ENCODE peak calls at places on chromosomes 3 and 15, in five cellular contexts. One of them, this sample, is unnamed.

GRCh38 chr15:78434134-78434533 is 3.9 kb upstream of the IREB2 start:
- DNase-seq in kidney epithelial cell: no peak
- DNase-seq in AG10803: no peak
- DNase-seq in astrocyte of the spinal cord: no peak
- DNase-seq in bronchial epithelial cell: no peak
- DNase-seq in this sample: no peak

GRCh38 chr15:71082803-71083202 is 32.5 kb upstream of the THSD4 start:
- DNase-seq in kidney epithelial cell: no peak
- DNase-seq in AG10803: peak; percentile 21
- DNase-seq in astrocyte of the spinal cord: no peak
- DNase-seq in bronchial epithelial cell: no peak
- DNase-seq in this sample: no peak

GRCh38 chr15:68055224-68055705 is 1.1 kb downstream of the PIAS1 start:
- DNase-seq in kidney epithelial cell: peak; percentile 52
- DNase-seq in AG10803: peak; percentile 43
- DNase-seq in astrocyte of the spinal cord: peak; percentile 36
- DNase-seq in bronchial epithelial cell: peak; percentile 62
- DNase-seq in this sample: no peak

GRCh38 chr3:155595371-155595770 is 149.5 kb downstream of the PLCH1 start:
- DNase-seq in kidney epithelial cell: no peak
- DNase-seq in AG10803: no peak
- DNase-seq in astrocyte of the spinal cord: no peak
- DNase-seq in bronchial epithelial cell: no peak
- DNase-seq in this sample: no peak

GRCh38 chr3:10023587-10024310 is 2.5 kb upstream of the FANCD2 start:
- DNase-seq in kidney epithelial cell: no peak
- DNase-seq in AG10803: peak; percentile 76
- DNase-seq in astrocyte of the spinal cord: peak; percentile 75
- DNase-seq in bronchial epithelial cell: peak; percentile 85
- DNase-seq in this sample: no peak

GRCh38 chr3:60698117-60698516 is 553.1 kb downstream of the FHIT start:
- DNase-seq in kidney epithelial cell: no peak
- DNase-seq in AG10803: no peak
- DNase-seq in astrocyte of the spinal cord: no peak
- DNase-seq in bronchial epithelial cell: no peak
- DNase-seq in this sample: no peak

GRCh38 chr15:49492834-49493233 is 69.8 kb downstream of the FGF7 start:
- DNase-seq in kidney epithelial cell: no peak
- DNase-seq in AG10803: peak; percentile 93
- DNase-seq in astrocyte of the spinal cord: no peak
- DNase-seq in bronchial epithelial cell: peak; percentile 87
- DNase-seq in this sample: peak; percentile 65

GRCh38 chr3:44529927-44530326 is 25.1 kb upstream of the ZKSCAN7 start:
- DNase-seq in kidney epithelial cell: no peak
- DNase-seq in AG10803: peak; percentile 17
- DNase-seq in astrocyte of the spinal cord: no peak
- DNase-seq in bronchial epithelial cell: no peak
- DNase-seq in this sample: no peak

GRCh38 chr3:126389112-126389791 is 5.5 kb upstream of the CFAP100 start:
- DNase-seq in kidney epithelial cell: no peak
- DNase-seq in AG10803: peak; percentile 83
- DNase-seq in astrocyte of the spinal cord: peak; percentile 78
- DNase-seq in bronchial epithelial cell: peak; percentile 66
- DNase-seq in this sample: no peak

GRCh38 chr15:39171944-39172368 is 408.9 kb upstream of the THBS1 start:
- DNase-seq in kidney epithelial cell: peak; percentile 92
- DNase-seq in AG10803: peak; percentile 98
- DNase-seq in astrocyte of the spinal cord: peak; percentile 97
- DNase-seq in bronchial epithelial cell: peak; percentile 98
- DNase-seq in this sample: peak; percentile 90

GRCh38 chr15:72782993-72783562 is 480 bp downstream of the ADPGK start:
- DNase-seq in kidney epithelial cell: no peak
- DNase-seq in AG10803: peak; percentile 32
- DNase-seq in astrocyte of the spinal cord: no peak
- DNase-seq in bronchial epithelial cell: peak; percentile 25
- DNase-seq in this sample: no peak

GRCh38 chr15:78734441-78735064 is 76.7 kb downstream of the ADAMTS7 start:
- DNase-seq in kidney epithelial cell: no peak
- DNase-seq in AG10803: no peak
- DNase-seq in astrocyte of the spinal cord: no peak
- DNase-seq in bronchial epithelial cell: no peak
- DNase-seq in this sample: no peak

GRCh38 chr3:126913524-126913923 is 69.4 kb upstream of the PLXNA1 start:
- DNase-seq in kidney epithelial cell: no peak
- DNase-seq in AG10803: no peak
- DNase-seq in astrocyte of the spinal cord: no peak
- DNase-seq in bronchial epithelial cell: peak; percentile 56
- DNase-seq in this sample: no peak

GRCh38 chr15:57500979-57501576 is 90.6 kb upstream of the MYZAP start:
- DNase-seq in kidney epithelial cell: no peak
- DNase-seq in AG10803: peak; percentile 35
- DNase-seq in astrocyte of the spinal cord: peak; percentile 52
- DNase-seq in bronchial epithelial cell: peak; percentile 33
- DNase-seq in this sample: no peak

GRCh38 chr3:152030320-152030719 is 156.9 kb downstream of the SUCNR1 start:
- DNase-seq in kidney epithelial cell: no peak
- DNase-seq in AG10803: no peak
- DNase-seq in astrocyte of the spinal cord: no peak
- DNase-seq in bronchial epithelial cell: no peak
- DNase-seq in this sample: no peak

GRCh38 chr15:73637527-73637926 is 4.3 kb upstream of the NPTN start:
- DNase-seq in kidney epithelial cell: peak; percentile 73
- DNase-seq in AG10803: peak; percentile 60
- DNase-seq in astrocyte of the spinal cord: peak; percentile 48
- DNase-seq in bronchial epithelial cell: peak; percentile 50
- DNase-seq in this sample: no peak

GRCh38 chr3:185089343-185089742 is 63.5 kb downstream of the C3orf70 start:
- DNase-seq in kidney epithelial cell: no peak
- DNase-seq in AG10803: peak; percentile 49
- DNase-seq in astrocyte of the spinal cord: peak; percentile 31
- DNase-seq in bronchial epithelial cell: peak; percentile 12
- DNase-seq in this sample: peak; percentile 36

GRCh38 chr15:87045741-87046140 is 966.1 kb downstream of the AGBL1 start:
- DNase-seq in kidney epithelial cell: no peak
- DNase-seq in AG10803: no peak
- DNase-seq in astrocyte of the spinal cord: no peak
- DNase-seq in bronchial epithelial cell: peak; percentile 36
- DNase-seq in this sample: no peak

GRCh38 chr3:54322354-54322753 is 200.0 kb downstream of the CACNA2D3 start:
- DNase-seq in kidney epithelial cell: no peak
- DNase-seq in AG10803: no peak
- DNase-seq in astrocyte of the spinal cord: no peak
- DNase-seq in bronchial epithelial cell: peak; percentile 17
- DNase-seq in this sample: no peak

GRCh38 chr3:171654809-171655208 is 155.5 kb downstream of the PLD1 start:
- DNase-seq in kidney epithelial cell: no peak
- DNase-seq in AG10803: peak; percentile 85
- DNase-seq in astrocyte of the spinal cord: peak; percentile 67
- DNase-seq in bronchial epithelial cell: peak; percentile 90
- DNase-seq in this sample: no peak

GRCh38 chr15:90496791-90497190 is 32.9 kb upstream of the CRTC3 start:
- DNase-seq in kidney epithelial cell: no peak
- DNase-seq in AG10803: peak; percentile 45
- DNase-seq in astrocyte of the spinal cord: no peak
- DNase-seq in bronchial epithelial cell: no peak
- DNase-seq in this sample: no peak

GRCh38 chr3:171811059-171811912 is 1.0 kb upstream of the PLD1 start:
- DNase-seq in kidney epithelial cell: no peak
- DNase-seq in AG10803: peak; percentile 100
- DNase-seq in astrocyte of the spinal cord: peak; percentile 90
- DNase-seq in bronchial epithelial cell: peak; percentile 98
- DNase-seq in this sample: peak; percentile 100

GRCh38 chr15:60661075-60661645 is 182.2 kb upstream of the ICE2 start:
- DNase-seq in kidney epithelial cell: no peak
- DNase-seq in AG10803: peak; percentile 10
- DNase-seq in astrocyte of the spinal cord: no peak
- DNase-seq in bronchial epithelial cell: no peak
- DNase-seq in this sample: no peak

GRCh38 chr15:21270474-21270873 is 169.8 kb downstream of the POTEB3 start:
- DNase-seq in kidney epithelial cell: no peak
- DNase-seq in AG10803: no peak
- DNase-seq in astrocyte of the spinal cord: peak; percentile 0
- DNase-seq in bronchial epithelial cell: no peak
- DNase-seq in this sample: no peak

GRCh38 chr3:189108032-189108431 is 63.7 kb upstream of the TPRG1 start:
- DNase-seq in kidney epithelial cell: no peak
- DNase-seq in AG10803: peak; percentile 22
- DNase-seq in astrocyte of the spinal cord: no peak
- DNase-seq in bronchial epithelial cell: no peak
- DNase-seq in this sample: peak; percentile 26

GRCh38 chr15:57667171-57667924 is 39.2 kb upstream of the POLR2M start:
- DNase-seq in kidney epithelial cell: peak; percentile 55
- DNase-seq in AG10803: peak; percentile 81
- DNase-seq in astrocyte of the spinal cord: peak; percentile 70
- DNase-seq in bronchial epithelial cell: peak; percentile 50
- DNase-seq in this sample: peak; percentile 21

GRCh38 chr3:36362216-36362615 is 18.1 kb upstream of the STAC start:
- DNase-seq in kidney epithelial cell: peak; percentile 25
- DNase-seq in AG10803: peak; percentile 48
- DNase-seq in astrocyte of the spinal cord: peak; percentile 39
- DNase-seq in bronchial epithelial cell: peak; percentile 34
- DNase-seq in this sample: no peak

GRCh38 chr15:67838789-67839332 is 984 bp downstream of the RNU6-1 start:
- DNase-seq in kidney epithelial cell: no peak
- DNase-seq in AG10803: peak; percentile 35
- DNase-seq in astrocyte of the spinal cord: peak; percentile 25
- DNase-seq in bronchial epithelial cell: peak; percentile 30
- DNase-seq in this sample: no peak

GRCh38 chr3:116338713-116339112 is 106.6 kb downstream of the LSAMP start:
- DNase-seq in kidney epithelial cell: no peak
- DNase-seq in AG10803: no peak
- DNase-seq in astrocyte of the spinal cord: no peak
- DNase-seq in bronchial epithelial cell: no peak
- DNase-seq in this sample: no peak

GRCh38 chr3:159765025-159765859 is 223.4 kb upstream of the IL12A start:
- DNase-seq in kidney epithelial cell: peak; percentile 92
- DNase-seq in AG10803: peak; percentile 99
- DNase-seq in astrocyte of the spinal cord: peak; percentile 99
- DNase-seq in bronchial epithelial cell: peak; percentile 98
- DNase-seq in this sample: peak; percentile 97
- H3K4me3 ChIP-seq in kidney epithelial cell: peak overlapping the region; percentile 59
- H3K4me3 ChIP-seq in AG10803: peak overlapping the region; percentile 85
- H3K4me3 ChIP-seq in astrocyte of the spinal cord: peak overlapping the region; percentile 81
- H3K4me3 ChIP-seq in bronchial epithelial cell: peak overlapping the region; percentile 66
- H3K4me3 ChIP-seq in this sample: peak overlapping the region; percentile 89

GRCh38 chr3:103991461-103992115 is 1375.1 kb upstream of the ALCAM start:
- DNase-seq in kidney epithelial cell: no peak
- DNase-seq in AG10803: peak; percentile 15
- DNase-seq in astrocyte of the spinal cord: peak; percentile 45
- DNase-seq in bronchial epithelial cell: peak; percentile 16
- DNase-seq in this sample: peak; percentile 2
- TF ChIP-seq CTCF in kidney epithelial cell: peak; percentile 63
- TF ChIP-seq CTCF in AG10803: peak; percentile 53
- TF ChIP-seq CTCF in astrocyte of the spinal cord: peak; percentile 76
- TF ChIP-seq CTCF in bronchial epithelial cell: peak; percentile 55
- TF ChIP-seq CTCF in this sample: peak; percentile 45

GRCh38 chr15:64843996-64844395 is 2.3 kb downstream of the PLEKHO2 start:
- DNase-seq in kidney epithelial cell: no peak
- DNase-seq in AG10803: no peak
- DNase-seq in astrocyte of the spinal cord: no peak
- DNase-seq in bronchial epithelial cell: no peak
- DNase-seq in this sample: no peak

GRCh38 chr15:64844576-64845140 is 2.9 kb downstream of the PLEKHO2 start:
- DNase-seq in kidney epithelial cell: no peak
- DNase-seq in AG10803: no peak
- DNase-seq in astrocyte of the spinal cord: no peak
- DNase-seq in bronchial epithelial cell: no peak
- DNase-seq in this sample: no peak

GRCh38 chr15:64842986-64843561 is 1.4 kb downstream of the PLEKHO2 start:
- DNase-seq in kidney epithelial cell: no peak
- DNase-seq in AG10803: peak; percentile 61
- DNase-seq in astrocyte of the spinal cord: peak; percentile 49
- DNase-seq in bronchial epithelial cell: no peak
- DNase-seq in this sample: no peak

GRCh38 chr15:64841258-64842098 is at the start of gene PLEKHO2:
- DNase-seq in kidney epithelial cell: peak; percentile 63
- DNase-seq in AG10803: peak; percentile 94
- DNase-seq in astrocyte of the spinal cord: peak; percentile 97
- DNase-seq in bronchial epithelial cell: peak; percentile 69
- DNase-seq in this sample: no peak

DNA sequence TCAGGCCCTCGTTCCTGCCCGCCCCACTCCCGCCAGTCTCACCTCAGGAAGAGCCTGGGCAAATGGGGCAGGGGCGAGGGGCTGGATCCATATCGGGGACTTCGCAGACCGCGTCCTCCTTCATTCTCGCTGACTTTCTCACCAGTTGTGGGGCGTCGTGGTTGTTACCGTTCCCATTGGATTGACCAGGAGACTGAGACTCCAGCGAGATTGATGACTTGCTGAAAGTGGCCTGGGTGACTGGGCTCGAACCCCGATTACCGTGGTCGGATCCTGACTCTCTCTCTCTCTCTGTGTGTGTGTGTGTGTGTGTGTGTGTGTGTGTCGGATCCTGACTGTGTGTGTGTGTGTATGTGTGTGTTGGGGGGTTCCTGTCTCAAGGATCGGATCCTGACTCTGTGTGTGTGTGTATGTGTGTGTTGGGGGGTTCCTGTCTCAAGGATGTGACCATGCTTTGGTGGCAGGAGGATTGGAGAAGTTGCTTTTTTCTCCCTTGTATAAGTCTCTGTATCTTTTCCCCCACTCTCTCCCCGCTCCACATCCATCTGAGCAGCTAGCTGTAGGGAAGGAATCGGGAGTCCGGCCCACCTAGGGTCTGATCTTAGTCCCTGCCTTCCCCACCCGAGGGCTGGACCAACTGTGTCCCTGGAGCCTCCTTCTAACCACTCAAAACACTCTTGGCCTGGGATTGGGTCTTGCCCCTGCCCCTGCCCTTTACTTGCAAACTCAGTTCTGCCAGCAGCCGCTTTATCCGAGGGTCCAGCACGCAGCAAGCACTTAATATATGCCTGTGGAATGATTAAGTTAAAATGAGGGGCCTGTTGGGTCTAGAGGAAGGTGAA is 605 bp downstream of the PLEKHO2 start:
- DNase-seq in kidney epithelial cell: no peak
- DNase-seq in AG10803: no peak
- DNase-seq in astrocyte of the spinal cord: peak; percentile 38
- DNase-seq in bronchial epithelial cell: peak; percentile 16
- DNase-seq in this sample: no peak
- H3K4me3 ChIP-seq in kidney epithelial cell: peak overlapping the region; percentile 94
- H3K4me3 ChIP-seq in AG10803: peak overlapping the region; percentile 96
- H3K4me3 ChIP-seq in astrocyte of the spinal cord: peak overlapping the region; percentile 91
- H3K4me3 ChIP-seq in bronchial epithelial cell: peak overlapping the region; percentile 52
- H3K4me3 ChIP-seq in this sample: peak overlapping the region; percentile 93

DNA sequence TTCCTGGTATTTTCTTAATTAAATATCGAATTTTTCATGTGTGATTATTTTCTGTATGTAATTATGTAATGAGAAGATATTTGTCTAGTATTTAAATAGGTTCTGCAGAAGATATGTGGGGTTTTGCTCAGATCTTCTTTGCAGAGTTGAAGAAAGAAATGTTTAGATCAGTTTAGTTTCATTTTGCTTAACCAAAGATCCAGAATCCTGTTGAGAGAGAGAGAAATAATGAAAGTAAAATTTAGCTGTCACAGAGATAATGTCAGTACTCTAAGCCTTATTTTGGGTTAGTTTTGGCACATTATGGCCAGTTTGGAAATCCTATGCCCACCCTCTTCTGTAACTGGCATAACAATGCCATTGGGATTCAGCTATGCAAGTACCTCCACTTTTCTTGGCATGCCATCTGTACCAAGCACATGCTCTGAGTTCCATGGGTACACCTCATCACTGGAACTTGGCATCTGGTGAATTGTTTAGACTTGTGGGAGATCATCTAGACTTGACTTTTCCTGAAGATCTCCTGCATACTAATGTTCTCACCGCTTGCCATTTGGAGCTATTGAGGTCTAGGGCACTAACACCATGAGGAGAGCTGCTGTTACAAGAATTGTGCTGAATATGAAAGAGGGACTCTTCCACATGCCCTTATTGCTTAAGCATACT is 30.9 kb downstream of the PLSCR1 start:
- DNase-seq in kidney epithelial cell: no peak
- DNase-seq in AG10803: peak; percentile 60
- DNase-seq in astrocyte of the spinal cord: no peak
- DNase-seq in bronchial epithelial cell: peak; percentile 71
- DNase-seq in this sample: no peak
- TF ChIP-seq CTCF in kidney epithelial cell: no peak
- TF ChIP-seq CTCF in AG10803: no peak
- TF ChIP-seq CTCF in astrocyte of the spinal cord: no peak
- TF ChIP-seq CTCF in bronchial epithelial cell: no peak
- TF ChIP-seq CTCF in this sample: no peak

This sample was measured in AG04449.